ENCODE peak calls at places on chromosomes 13 and 19, in five cellular contexts. Y is colonic mucosa, H is IMR-90, F is thoracic aorta, X is stomach. T is an unnamed sample. For H3K36me3, the result is how much of the 10 kb centered on the place peaks cover.

GRCh38 chr13:24215732-24216131 is 55.2 kb downstream of the SPATA13 start:
- DNase-seq in Y (no peak), H (peak), F (no peak), X (peak), T (no peak)

GRCh38 chr13:75798353-75799245 is 162.5 kb downstream of the LMO7 start:
- DNase-seq in Y (peak), H (peak), F (no peak), X (no peak), T (peak)

GRCh38 chr13:21033866-21034601 is 27.4 kb downstream of the LATS2 start:
- DNase-seq in Y (no peak), H (no peak), F (no peak), X (peak), T (no peak)

GRCh38 chr13:112859817-112860190 is 109.2 kb upstream of the MCF2L start:
- DNase-seq in Y (no peak), H (peak), F (no peak), X (no peak), T (no peak)

GRCh38 chr19:39557791-39558622 is 18.0 kb upstream of the EID2 start:
- DNase-seq in Y (no peak), H (peak), F (no peak), X (no peak), T (peak)

GRCh38 chr19:55322495-55322894 is 2.6 kb downstream of the TMEM150B start:
- DNase-seq in Y (peak), H (no peak), F (no peak), X (no peak), T (peak)

GRCh38 chr19:42441047-42441440 is 1.7 kb downstream of the CXCL17 start:
- DNase-seq in Y (no peak), H (no peak), F (no peak), X (peak), T (peak)

GRCh38 chr19:31548941-31549340 is 199.7 kb upstream of the TSHZ3 start:
- DNase-seq in Y (no peak), H (peak), F (no peak), X (no peak), T (peak)

GRCh38 chr19:3291644-3292043 is 67.2 kb downstream of the CELF5 start:
- DNase-seq in Y (no peak), H (no peak), F (no peak), X (no peak), T (no peak)

GRCh38 chr13:79541426-79542049 is 60.6 kb downstream of the NDFIP2 start:
- DNase-seq in Y (no peak), H (peak), F (no peak), X (no peak), T (peak)

GRCh38 chr19:29404951-29405727 is 120.7 kb upstream of the VSTM2B start:
- DNase-seq in Y (peak), H (no peak), F (no peak), X (no peak), T (peak)

GRCh38 chr19:13796301-13797057 is 1.2 kb downstream of the ZSWIM4 start:
- DNase-seq in Y (peak), H (peak), F (peak), X (peak), T (peak)

GRCh38 chr13:38477676-38478075 is 128.0 kb downstream of the UFM1 start:
- DNase-seq in Y (no peak), H (no peak), F (no peak), X (no peak), T (no peak)

GRCh38 chr19:57123882-57124281 is 4.1 kb downstream of the USP29 start:
- DNase-seq in Y (no peak), H (no peak), F (no peak), X (no peak), T (no peak)

GRCh38 chr13:111269508-111269907 is 50.9 kb upstream of the TEX29 start:
- DNase-seq in Y (no peak), H (no peak), F (no peak), X (no peak), T (no peak)

GRCh38 chr13:48761256-48761655 is 107.5 kb downstream of the CYSLTR2 start:
- DNase-seq in Y (no peak), H (peak), F (no peak), X (no peak), T (no peak)

GRCh38 chr19:42132030-42132628 is at the start of gene POU2F2:
- DNase-seq in Y (peak), H (no peak), F (no peak), X (peak), T (no peak)

GRCh38 chr19:46218160-46218559 is 11.4 kb upstream of the IGFL1 start:
- DNase-seq in Y (peak), H (peak), F (no peak), X (no peak), T (peak)

GRCh38 chr19:14559916-14560775 is 11.7 kb downstream of the NDUFB7 start:
- DNase-seq in Y (no peak), H (no peak), F (no peak), X (no peak), T (no peak)

GRCh38 chr13:26449063-26449848 is 108.2 kb upstream of the WASF3 start:
- DNase-seq in Y (no peak), H (peak), F (no peak), X (no peak), T (no peak)

GRCh38 chr13:45206340-45206739 is 5.5 kb upstream of the KCTD4 start:
- DNase-seq in Y (no peak), H (peak), F (no peak), X (no peak), T (peak)

GRCh38 chr13:68727788-68728187 is 1379.8 kb upstream of the ATXN8OS start:
- DNase-seq in Y (no peak), H (no peak), F (no peak), X (no peak), T (no peak)

GRCh38 chr19:19032420-19033175 is 719 bp downstream of the SUGP2 start:
- DNase-seq in Y (peak), H (peak), F (peak), X (peak), T (peak)

GRCh38 chr13:113928701-113929627 is 44.9 kb downstream of the C13orf46 start:
- DNase-seq in Y (no peak), H (peak), F (peak), X (peak), T (peak)

GRCh38 chr19:43928820-43929219 is 6.3 kb downstream of the ZNF45 start:
- DNase-seq in Y (no peak), H (no peak), F (no peak), X (no peak), T (no peak)

GRCh38 chr13:45659536-45659935 is 42.6 kb upstream of the CBY2 start:
- DNase-seq in Y (no peak), H (no peak), F (no peak), X (no peak), T (no peak)

GRCh38 chr13:51681037-51681678 is 96.9 kb downstream of the WDFY2 start:
- DNase-seq in Y (no peak), H (peak), F (no peak), X (no peak), T (peak)

GRCh38 chr13:30744056-30744684 is 8.8 kb downstream of the ALOX5AP start:
- DNase-seq in Y (peak), H (peak), F (no peak), X (peak), T (peak)

GRCh38 chr13:112968380-112968909 is 569 bp upstream of the MCF2L start:
- DNase-seq in Y (peak), H (no peak), F (no peak), X (peak), T (peak)

GRCh38 chr19:51365211-51366049 is 758 bp downstream of the ETFB start:
- DNase-seq in Y (peak), H (peak), F (no peak), X (peak), T (peak)

GRCh38 chr13:72204291-72204690 is 337.3 kb upstream of the DACH1 start:
- DNase-seq in Y (no peak), H (no peak), F (no peak), X (no peak), T (no peak)

GRCh38 chr19:53947624-53948023 is 15.1 kb upstream of the CACNG8 start:
- DNase-seq in Y (no peak), H (no peak), F (no peak), X (no peak), T (no peak)

GRCh38 chr19:31220540-31220939 is 128.7 kb downstream of the TSHZ3 start:
- DNase-seq in Y (no peak), H (no peak), F (no peak), X (no peak), T (no peak)

GRCh38 chr19:41050426-41050825 is 37.8 kb upstream of the CYP2A13 start:
- DNase-seq in Y (no peak), H (no peak), F (no peak), X (no peak), T (no peak)

GRCh38 chr13:23656637-23657036 is 86.4 kb downstream of the TNFRSF19 start:
- DNase-seq in Y (no peak), H (peak), F (no peak), X (no peak), T (no peak)

GRCh38 chr19:52601025-52601973 is 31.2 kb downstream of the ZNF701 start:
- DNase-seq in Y (peak), H (peak), F (peak), X (peak), T (peak)

GRCh38 chr13:51342706-51343105 is 3.2 kb downstream of the SERPINE3 start:
- DNase-seq in Y (no peak), H (peak), F (no peak), X (no peak), T (no peak)

GRCh38 chr13:26246154-26246553 is 7.8 kb upstream of the CDK8 start:
- DNase-seq in Y (no peak), H (peak), F (no peak), X (no peak), T (no peak)

GRCh38 chr19:35783469-35784400 is 8.4 kb downstream of the ARHGAP33 start:
- DNase-seq in Y (no peak), H (no peak), F (no peak), X (no peak), T (no peak)

GRCh38 chr13:98480915-98481510 is 95.9 kb downstream of the STK24 start:
- DNase-seq in Y (no peak), H (peak), F (no peak), X (no peak), T (no peak)

GRCh38 chr19:8457209-8457608 is 12.4 kb downstream of the HNRNPM start:
- DNase-seq in Y (no peak), H (no peak), F (no peak), X (no peak), T (no peak)
- H3K36me3 ChIP-seq in Y (under half), H (under half), F (under half), X (under half), T (under half)

DNA sequence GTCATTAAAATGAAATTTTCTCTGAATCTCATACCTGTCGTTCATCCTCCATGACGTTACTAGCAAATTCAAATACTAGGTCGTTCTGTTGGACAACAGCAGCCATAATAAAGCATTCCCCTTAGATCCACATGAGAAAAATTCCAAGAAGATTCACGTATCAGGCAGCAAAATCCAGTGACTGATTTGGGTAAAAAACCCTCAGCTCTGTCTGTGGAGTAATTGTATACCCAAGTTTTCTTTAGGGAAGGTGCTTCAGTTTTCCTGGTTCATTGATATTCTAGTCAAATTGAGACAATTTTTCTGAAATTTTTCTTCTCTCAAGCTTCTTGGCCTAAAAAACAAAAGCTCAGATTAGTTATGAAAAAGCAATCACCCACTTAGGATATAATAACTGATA is 37.2 kb downstream of the ELF1 start:
- DNase-seq in Y (no peak), H (no peak), F (no peak), X (no peak), T (no peak)
- H3K27ac ChIP-seq in Y (peak), H (no peak), F (peak), X (no peak), T (peak)

GRCh38 chr19:5706876-5707573 is 12.9 kb downstream of the LONP1 start:
- DNase-seq in Y (no peak), H (no peak), F (no peak), X (no peak), T (no peak)

GRCh38 chr19:5707576-5708575 is 12.1 kb downstream of the LONP1 start:
- DNase-seq in Y (no peak), H (no peak), F (no peak), X (no peak), T (no peak)

GRCh38 chr19:5700455-5701092 is 10.5 kb downstream of the RPL36 start:
- DNase-seq in Y (no peak), H (no peak), F (no peak), X (no peak), T (peak)

GRCh38 chr19:5703819-5704818 is 14.0 kb downstream of the RPL36 start:
- DNase-seq in Y (no peak), H (no peak), F (no peak), X (no peak), T (no peak)

GRCh38 chr19:5705552-5705951 is 14.4 kb downstream of the LONP1 start:
- DNase-seq in Y (no peak), H (no peak), F (no peak), X (no peak), T (no peak)
- H3K36me3 ChIP-seq in Y (under half), H (half or more), F (under half), X (half or more), T (under half)

DNA sequence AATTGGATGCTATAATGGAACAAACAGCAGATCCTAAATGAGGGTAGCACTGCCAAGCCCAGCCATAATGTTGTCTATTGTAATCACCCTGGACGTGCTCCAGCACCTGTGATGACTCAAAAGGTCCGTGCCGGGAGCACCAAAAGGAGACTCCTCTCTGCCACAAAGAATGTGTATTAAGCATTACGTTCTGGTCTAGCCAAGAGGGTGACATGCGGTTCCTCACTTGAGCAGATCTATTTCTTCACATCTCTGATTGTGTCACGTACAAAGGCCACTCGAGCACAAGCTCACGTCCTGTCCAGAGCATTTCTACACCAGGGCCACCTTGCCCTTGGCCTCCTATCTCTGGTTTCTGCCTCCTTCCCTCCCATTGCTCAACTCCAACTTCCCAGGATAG is 219.9 kb upstream of the IRS2 start:
- DNase-seq in Y (no peak), H (peak), F (no peak), X (no peak), T (no peak)
- H3K27ac ChIP-seq in Y (no peak), H (no peak), F (no peak), X (no peak), T (no peak)

T was measured in hepatocyte.